ENCODE peak calls at places on chromosomes 2 and 18, in seven cellular contexts. I is psoas muscle, Q is heart right ventricle, N is neural progenitor cell, Z is stomach, G is GM23248, A is lung. Y is an unnamed sample. For H3K27me3, the result is how much of the 10 kb centered on the place peaks cover.

GRCh38 chr2:156540706-156541105 is 104.5 kb downstream of the GPD2 start:
- DNase-seq in I (no peak), Q (no peak), N (no peak), Z (no peak), G (peak), A (no peak), Y (no peak)

GRCh38 chr18:2847341-2848144 is 737 bp downstream of the EMILIN2 start:
- DNase-seq in I (peak), Q (peak), N (peak), Z (no peak), G (peak), A (no peak), Y (no peak)

GRCh38 chr2:241475267-241475666 is 33.1 kb downstream of the STK25 start:
- DNase-seq in I (no peak), Q (no peak), N (no peak), Z (no peak), G (no peak), A (no peak), Y (no peak)

GRCh38 chr2:37343537-37344434 is 644 bp upstream of the QPCT start:
- DNase-seq in I (no peak), Q (no peak), N (peak), Z (no peak), G (peak), A (no peak), Y (no peak)

GRCh38 chr18:23263551-23264235 is 128.4 kb downstream of the CABLES1 start:
- DNase-seq in I (no peak), Q (no peak), N (no peak), Z (peak), G (no peak), A (no peak), Y (no peak)

GRCh38 chr2:215796160-215796559 is 217.2 kb downstream of the MREG start:
- DNase-seq in I (no peak), Q (no peak), N (no peak), Z (peak), G (peak), A (no peak), Y (no peak)

GRCh38 chr2:132607407-132607806 is 62.6 kb downstream of the LYPD1 start:
- DNase-seq in I (no peak), Q (no peak), N (no peak), Z (no peak), G (no peak), A (no peak), Y (no peak)

GRCh38 chr2:25920326-25920725 is 42.0 kb upstream of the ASXL2 start:
- DNase-seq in I (no peak), Q (no peak), N (no peak), Z (no peak), G (peak), A (no peak), Y (no peak)

GRCh38 chr18:45838302-45839070 is 13.0 kb downstream of the SIGLEC15 start:
- DNase-seq in I (no peak), Q (no peak), N (no peak), Z (no peak), G (peak), A (no peak), Y (no peak)

GRCh38 chr18:71221405-71221804 is 932.6 kb downstream of the SOCS6 start:
- DNase-seq in I (no peak), Q (no peak), N (no peak), Z (no peak), G (no peak), A (no peak), Y (no peak)

GRCh38 chr18:9595197-9595596 is 19.2 kb downstream of the PPP4R1 start:
- DNase-seq in I (no peak), Q (no peak), N (no peak), Z (no peak), G (peak), A (no peak), Y (no peak)

GRCh38 chr2:22991844-22992243 is 393.1 kb upstream of the KLHL29 start:
- DNase-seq in I (no peak), Q (no peak), N (no peak), Z (no peak), G (no peak), A (no peak), Y (no peak)

GRCh38 chr18:57447154-57447621 is 12.0 kb downstream of the ONECUT2 start:
- DNase-seq in I (no peak), Q (no peak), N (peak), Z (no peak), G (peak), A (no peak), Y (no peak)

GRCh38 chr2:16633632-16634430 is 31.8 kb downstream of the CYRIA start:
- DNase-seq in I (no peak), Q (no peak), N (no peak), Z (no peak), G (no peak), A (no peak), Y (no peak)

GRCh38 chr2:111071480-111072143 is 49.1 kb upstream of the BCL2L11 start:
- DNase-seq in I (no peak), Q (no peak), N (no peak), Z (no peak), G (peak), A (no peak), Y (no peak)

GRCh38 chr2:32810909-32811495 is 135.8 kb upstream of the LTBP1 start:
- DNase-seq in I (no peak), Q (no peak), N (no peak), Z (no peak), G (peak), A (no peak), Y (no peak)

GRCh38 chr2:238435752-238436096 is 9.0 kb downstream of the ASB1 start:
- DNase-seq in I (no peak), Q (no peak), N (no peak), Z (no peak), G (no peak), A (no peak), Y (no peak)

GRCh38 chr2:163733301-163733938 is 2.4 kb downstream of the FIGN start:
- DNase-seq in I (no peak), Q (no peak), N (no peak), Z (no peak), G (peak), A (no peak), Y (no peak)

GRCh38 chr2:26938399-26938798 is 32.0 kb upstream of the MAPRE3 start:
- DNase-seq in I (no peak), Q (no peak), N (no peak), Z (no peak), G (no peak), A (no peak), Y (no peak)

GRCh38 chr2:30721668-30722647 is 85.3 kb downstream of the CAPN13 start:
- DNase-seq in I (no peak), Q (no peak), N (no peak), Z (peak), G (no peak), A (peak), Y (no peak)

GRCh38 chr2:30722936-30723725 is 84.1 kb downstream of the CAPN13 start:
- DNase-seq in I (no peak), Q (no peak), N (no peak), Z (peak), G (no peak), A (peak), Y (no peak)

GRCh38 chr2:30716117-30716900 is 90.9 kb downstream of the CAPN13 start:
- DNase-seq in I (no peak), Q (no peak), N (no peak), Z (peak), G (no peak), A (peak), Y (no peak)

GRCh38 chr2:30717081-30717650 is 90.1 kb downstream of the CAPN13 start:
- DNase-seq in I (no peak), Q (no peak), N (no peak), Z (peak), G (no peak), A (peak), Y (no peak)

DNA sequence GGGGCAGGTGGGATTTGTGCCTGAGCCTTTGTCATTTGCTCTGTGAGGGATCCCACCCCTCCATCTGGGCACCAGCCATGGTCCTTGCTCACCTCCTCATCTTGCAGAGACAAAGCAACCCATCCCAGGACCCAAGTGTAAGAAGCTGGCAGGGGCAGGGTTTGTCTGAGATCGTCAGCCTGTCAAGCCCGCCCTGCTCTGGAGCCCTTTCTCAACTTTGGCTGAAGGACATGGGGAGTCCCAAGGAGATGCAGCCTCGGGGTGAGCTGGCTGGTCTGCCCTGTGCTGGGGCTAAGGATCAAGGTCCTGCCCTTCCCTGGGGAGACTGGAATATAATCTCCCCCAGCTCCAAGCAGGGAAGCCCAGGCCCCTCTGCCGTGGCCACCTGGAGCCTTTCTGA is 86.0 kb downstream of the CAPN13 start:
- DNase-seq in I (no peak), Q (no peak), N (no peak), Z (peak), G (no peak), A (peak), Y (no peak)
- H3K27me3 ChIP-seq in I (under half), Q (under half), N (under half), Z (under half), G (under half), A (under half), Y (under half)

GRCh38 chr2:985317-985898 is 34.8 kb downstream of the SNTG2 start:
- DNase-seq in I (no peak), Q (no peak), N (peak), Z (no peak), G (no peak), A (no peak), Y (no peak)

GRCh38 chr2:979286-979928 is 28.8 kb downstream of the SNTG2 start:
- DNase-seq in I (peak), Q (no peak), N (no peak), Z (no peak), G (no peak), A (no peak), Y (no peak)

GRCh38 chr2:981759-982158 is 31.1 kb downstream of the SNTG2 start:
- DNase-seq in I (peak), Q (no peak), N (no peak), Z (no peak), G (no peak), A (no peak), Y (no peak)

DNA sequence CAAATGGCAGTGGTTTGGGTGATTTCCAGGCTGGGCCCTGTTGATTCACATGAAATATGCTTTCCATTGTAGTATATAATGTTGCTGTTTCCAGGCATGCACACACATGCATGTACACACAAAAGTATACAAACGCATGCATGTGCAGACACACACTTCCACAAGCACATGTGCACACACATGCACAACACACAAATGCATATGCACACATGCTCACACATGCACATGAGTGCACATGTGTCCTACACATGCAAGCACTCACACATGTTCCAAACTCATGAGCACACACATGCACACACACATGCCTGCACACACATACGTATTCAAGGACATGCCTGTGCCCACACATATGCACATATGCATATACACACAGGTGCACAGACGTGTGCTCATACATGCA is 30.6 kb downstream of the SNTG2 start:
- DNase-seq in I (no peak), Q (no peak), N (no peak), Z (no peak), G (no peak), A (no peak), Y (no peak)
- H3K27me3 ChIP-seq in I (under half), Q (under half), N (under half), Z (under half), G (under half), A (under half), Y (under half)

DNA sequence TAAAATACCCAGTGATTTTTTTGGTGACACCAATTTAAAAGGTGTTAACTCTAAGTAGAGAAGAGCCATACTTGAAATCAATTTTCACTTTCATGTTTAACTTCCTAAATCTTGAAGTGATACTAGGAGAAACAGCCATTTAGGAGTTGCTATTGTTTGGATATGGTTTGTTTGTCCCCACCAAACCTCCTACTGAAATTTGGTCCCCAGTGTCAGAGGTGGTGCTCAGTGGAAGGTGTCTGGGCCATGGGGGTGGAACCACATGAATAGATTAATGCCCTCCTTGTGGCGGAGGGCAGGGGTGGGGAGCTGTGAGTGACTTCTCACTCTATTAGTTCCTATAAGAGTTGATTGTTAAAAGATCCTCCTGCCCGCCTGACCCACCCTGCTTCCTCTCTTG is 377.9 kb downstream of the DLGAP1 start:
- DNase-seq in I (no peak), Q (no peak), N (no peak), Z (no peak), G (no peak), A (no peak), Y (no peak)
- H3K27me3 ChIP-seq in I (under half), Q (under half), N (under half), Z (under half), G (under half), A (under half), Y (under half)

GRCh38 chr2:172090947-172091625 is 5.8 kb downstream of the DLX1 start:
- DNase-seq in I (no peak), Q (no peak), N (peak), Z (no peak), G (no peak), A (no peak), Y (no peak)
- H3K27me3 ChIP-seq in I (half or more), Q (half or more), N (half or more), Z (half or more), G (under half), A (under half), Y (half or more)

GRCh38 chr2:68391099-68391498 is 26.0 kb downstream of the PLEK start:
- DNase-seq in I (no peak), Q (no peak), N (no peak), Z (no peak), G (no peak), A (no peak), Y (no peak)
- H3K27me3 ChIP-seq in I (under half), Q (under half), N (under half), Z (under half), G (under half), A (under half), Y (under half)

GRCh38 chr2:236936446-236936940 is 149.2 kb upstream of the COPS8 start:
- DNase-seq in I (no peak), Q (no peak), N (no peak), Z (no peak), G (no peak), A (peak), Y (no peak)

GRCh38 chr2:236935656-236936445 is 149.8 kb upstream of the COPS8 start:
- DNase-seq in I (no peak), Q (no peak), N (no peak), Z (peak), G (no peak), A (peak), Y (no peak)

GRCh38 chr2:236934656-236935055 is 151.0 kb upstream of the COPS8 start:
- DNase-seq in I (no peak), Q (no peak), N (no peak), Z (peak), G (no peak), A (peak), Y (no peak)

GRCh38 chr2:236934166-236934565 is 151.5 kb upstream of the COPS8 start:
- DNase-seq in I (no peak), Q (no peak), N (no peak), Z (peak), G (no peak), A (peak), Y (no peak)

DNA sequence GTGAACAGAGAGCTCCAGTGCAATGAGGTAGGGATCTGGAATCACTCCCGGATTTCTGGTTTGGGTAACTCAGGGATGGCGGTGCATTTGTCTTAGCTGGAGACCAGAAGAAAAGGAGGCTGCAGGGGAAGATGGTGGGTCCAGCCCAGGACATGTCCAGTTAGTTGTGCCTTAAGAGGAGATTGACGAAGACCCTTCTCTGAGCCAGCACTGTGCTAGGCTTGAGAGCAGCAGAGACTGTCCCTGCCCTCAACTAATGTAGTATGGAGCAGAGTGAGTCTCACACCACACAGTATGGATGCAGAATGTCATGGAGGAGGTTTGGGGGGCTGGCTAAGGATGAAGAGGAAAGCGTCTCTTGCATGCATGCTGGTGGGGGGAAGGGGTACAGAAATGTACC is 150.6 kb upstream of the COPS8 start:
- DNase-seq in I (no peak), Q (no peak), N (no peak), Z (peak), G (no peak), A (peak), Y (no peak)
- H3K27me3 ChIP-seq in I (under half), Q (under half), N (under half), Z (under half), G (under half), A (under half), Y (under half)

GRCh38 chr2:229610871-229611270 is 103.5 kb downstream of the DNER start:
- DNase-seq in I (no peak), Q (no peak), N (no peak), Z (no peak), G (no peak), A (no peak), Y (no peak)

GRCh38 chr2:229612395-229612971 is 101.9 kb downstream of the DNER start:
- DNase-seq in I (no peak), Q (no peak), N (no peak), Z (peak), G (no peak), A (no peak), Y (no peak)

GRCh38 chr2:229611360-229611759 is 103.0 kb downstream of the DNER start:
- DNase-seq in I (no peak), Q (no peak), N (no peak), Z (no peak), G (no peak), A (no peak), Y (no peak)

GRCh38 chr2:229610359-229610758 is 104.0 kb downstream of the DNER start:
- DNase-seq in I (no peak), Q (no peak), N (no peak), Z (no peak), G (no peak), A (no peak), Y (no peak)
- H3K27me3 ChIP-seq in I (under half), Q (under half), N (under half), Z (under half), G (under half), A (under half), Y (under half)

DNA sequence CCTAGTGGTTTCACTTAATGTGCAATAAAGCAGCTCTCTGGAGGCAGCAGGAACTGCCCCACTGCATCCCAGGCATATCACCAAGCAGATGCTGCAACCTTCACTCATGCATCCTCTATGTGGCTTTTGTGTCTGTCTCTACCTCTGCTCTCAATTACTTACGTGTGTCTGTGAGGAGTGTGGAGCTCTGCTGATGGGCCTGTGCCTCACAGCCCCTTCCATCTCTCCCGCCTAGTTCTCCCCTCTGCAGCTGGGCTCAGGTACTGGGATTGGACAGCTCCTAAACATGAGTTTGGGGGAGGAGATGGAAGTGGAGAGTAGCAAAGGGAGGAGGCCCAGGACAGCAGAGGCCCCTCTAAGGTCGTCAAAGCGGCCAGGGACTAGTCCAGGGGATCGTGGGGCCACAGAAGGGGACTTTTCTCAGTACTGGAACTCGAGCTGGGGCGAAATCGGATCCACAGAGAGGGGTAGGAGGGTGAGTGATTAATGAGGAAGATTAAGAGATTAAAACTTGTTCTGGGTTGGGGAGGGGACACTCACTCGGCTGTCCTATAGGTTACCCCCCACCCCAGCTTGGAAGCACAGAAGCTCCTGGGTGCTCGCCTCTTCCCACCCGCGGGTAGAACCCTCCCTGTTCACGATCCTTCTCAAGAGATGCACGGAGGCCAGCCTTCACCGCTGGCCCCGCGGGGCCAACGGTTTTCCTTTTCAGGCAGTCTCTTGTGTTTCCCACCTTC is 2.1 kb upstream of the LBX2 start:
- DNase-seq in I (no peak), Q (no peak), N (peak), Z (no peak), G (no peak), A (no peak), Y (no peak)
- H3K27me3 ChIP-seq in I (half or more), Q (half or more), N (half or more), Z (under half), G (under half), A (under half), Y (under half)

GRCh38 chr2:121281107-121281506 is 3.9 kb downstream of the TFCP2L1 start:
- DNase-seq in I (no peak), Q (no peak), N (no peak), Z (no peak), G (no peak), A (no peak), Y (no peak)
- H3K27me3 ChIP-seq in I (under half), Q (under half), N (under half), Z (under half), G (half or more), A (under half), Y (under half)